ENCODE peak calls at places on chromosome 17, in eight cellular contexts. One of them, this sample, is unnamed. For H3K4me1, the result is how much of the 10 kb centered on the place peaks cover.

GRCh38 chr17:77906377-77906871 is 52.1 kb upstream of the TNRC6C start:
- DNase-seq in heart left ventricle: no peak
- DNase-seq in body of pancreas: no peak
- DNase-seq in SK-N-SH: no peak
- DNase-seq in right atrium auricular region: no peak
- DNase-seq in breast epithelium: no peak
- DNase-seq in Peyer's patch: no peak
- DNase-seq in foreskin keratinocyte: no peak
- DNase-seq in this sample: no peak

GRCh38 chr17:19346351-19347255 is 15.9 kb downstream of the B9D1 start:
- DNase-seq in heart left ventricle: peak
- DNase-seq in body of pancreas: no peak
- DNase-seq in SK-N-SH: no peak
- DNase-seq in right atrium auricular region: peak
- DNase-seq in breast epithelium: no peak
- DNase-seq in Peyer's patch: no peak
- DNase-seq in foreskin keratinocyte: no peak
- DNase-seq in this sample: peak

GRCh38 chr17:80123791-80124190 is 22.4 kb downstream of the GAA start:
- DNase-seq in heart left ventricle: no peak
- DNase-seq in body of pancreas: peak
- DNase-seq in SK-N-SH: no peak
- DNase-seq in right atrium auricular region: no peak
- DNase-seq in breast epithelium: peak
- DNase-seq in Peyer's patch: no peak
- DNase-seq in foreskin keratinocyte: no peak
- DNase-seq in this sample: no peak

GRCh38 chr17:7468814-7469438 is 10.5 kb downstream of the ZBTB4 start:
- DNase-seq in heart left ventricle: no peak
- DNase-seq in body of pancreas: no peak
- DNase-seq in SK-N-SH: no peak
- DNase-seq in right atrium auricular region: no peak
- DNase-seq in breast epithelium: no peak
- DNase-seq in Peyer's patch: no peak
- DNase-seq in foreskin keratinocyte: no peak
- DNase-seq in this sample: no peak

GRCh38 chr17:8326591-8327583 is 12.8 kb upstream of the ODF4 start:
- DNase-seq in heart left ventricle: peak
- DNase-seq in body of pancreas: peak
- DNase-seq in SK-N-SH: peak
- DNase-seq in right atrium auricular region: peak
- DNase-seq in breast epithelium: no peak
- DNase-seq in Peyer's patch: no peak
- DNase-seq in foreskin keratinocyte: no peak
- DNase-seq in this sample: peak

GRCh38 chr17:21686165-21687015 is 5.9 kb upstream of the KCNJ18 start:
- DNase-seq in heart left ventricle: no peak
- DNase-seq in body of pancreas: no peak
- DNase-seq in SK-N-SH: no peak
- DNase-seq in right atrium auricular region: no peak
- DNase-seq in breast epithelium: no peak
- DNase-seq in Peyer's patch: no peak
- DNase-seq in foreskin keratinocyte: no peak
- DNase-seq in this sample: peak

GRCh38 chr17:27776882-27777624 is 23.3 kb downstream of the NOS2 start:
- DNase-seq in heart left ventricle: no peak
- DNase-seq in body of pancreas: no peak
- DNase-seq in SK-N-SH: no peak
- DNase-seq in right atrium auricular region: no peak
- DNase-seq in breast epithelium: no peak
- DNase-seq in Peyer's patch: no peak
- DNase-seq in foreskin keratinocyte: no peak
- DNase-seq in this sample: no peak

GRCh38 chr17:32494621-32495346 is 8.0 kb downstream of the CDK5R1 start:
- DNase-seq in heart left ventricle: no peak
- DNase-seq in body of pancreas: no peak
- DNase-seq in SK-N-SH: no peak
- DNase-seq in right atrium auricular region: no peak
- DNase-seq in breast epithelium: no peak
- DNase-seq in Peyer's patch: no peak
- DNase-seq in foreskin keratinocyte: no peak
- DNase-seq in this sample: peak

GRCh38 chr17:80720624-80721577 is 176.3 kb downstream of the RPTOR start:
- DNase-seq in heart left ventricle: no peak
- DNase-seq in body of pancreas: peak
- DNase-seq in SK-N-SH: no peak
- DNase-seq in right atrium auricular region: no peak
- DNase-seq in breast epithelium: no peak
- DNase-seq in Peyer's patch: peak
- DNase-seq in foreskin keratinocyte: peak
- DNase-seq in this sample: no peak

GRCh38 chr17:9115446-9116265 is 94.3 kb downstream of the NTN1 start:
- DNase-seq in heart left ventricle: peak
- DNase-seq in body of pancreas: peak
- DNase-seq in SK-N-SH: peak
- DNase-seq in right atrium auricular region: peak
- DNase-seq in breast epithelium: no peak
- DNase-seq in Peyer's patch: no peak
- DNase-seq in foreskin keratinocyte: no peak
- DNase-seq in this sample: peak

GRCh38 chr17:76013377-76013932 is 12.8 kb downstream of the CDK3 start:
- DNase-seq in heart left ventricle: no peak
- DNase-seq in body of pancreas: no peak
- DNase-seq in SK-N-SH: no peak
- DNase-seq in right atrium auricular region: no peak
- DNase-seq in breast epithelium: no peak
- DNase-seq in Peyer's patch: no peak
- DNase-seq in foreskin keratinocyte: no peak
- DNase-seq in this sample: no peak

GRCh38 chr17:5123343-5124124 is 7.7 kb downstream of the USP6 start:
- DNase-seq in heart left ventricle: no peak
- DNase-seq in body of pancreas: no peak
- DNase-seq in SK-N-SH: no peak
- DNase-seq in right atrium auricular region: peak
- DNase-seq in breast epithelium: peak
- DNase-seq in Peyer's patch: no peak
- DNase-seq in foreskin keratinocyte: no peak
- DNase-seq in this sample: no peak

GRCh38 chr17:6574689-6575595 is 18.6 kb upstream of the PITPNM3 start:
- DNase-seq in heart left ventricle: peak
- DNase-seq in body of pancreas: no peak
- DNase-seq in SK-N-SH: no peak
- DNase-seq in right atrium auricular region: no peak
- DNase-seq in breast epithelium: no peak
- DNase-seq in Peyer's patch: peak
- DNase-seq in foreskin keratinocyte: no peak
- DNase-seq in this sample: peak

GRCh38 chr17:77405867-77406513 is 265.2 kb downstream of the SEC14L1 start:
- DNase-seq in heart left ventricle: no peak
- DNase-seq in body of pancreas: no peak
- DNase-seq in SK-N-SH: no peak
- DNase-seq in right atrium auricular region: no peak
- DNase-seq in breast epithelium: no peak
- DNase-seq in Peyer's patch: peak
- DNase-seq in foreskin keratinocyte: no peak
- DNase-seq in this sample: no peak

GRCh38 chr17:48335858-48336500 is 94.0 kb downstream of the SKAP1 start:
- DNase-seq in heart left ventricle: no peak
- DNase-seq in body of pancreas: no peak
- DNase-seq in SK-N-SH: peak
- DNase-seq in right atrium auricular region: no peak
- DNase-seq in breast epithelium: no peak
- DNase-seq in Peyer's patch: no peak
- DNase-seq in foreskin keratinocyte: no peak
- DNase-seq in this sample: no peak

GRCh38 chr17:50114849-50115357 is 15.1 kb downstream of the SAMD14 start:
- DNase-seq in heart left ventricle: no peak
- DNase-seq in body of pancreas: peak
- DNase-seq in SK-N-SH: peak
- DNase-seq in right atrium auricular region: no peak
- DNase-seq in breast epithelium: no peak
- DNase-seq in Peyer's patch: no peak
- DNase-seq in foreskin keratinocyte: no peak
- DNase-seq in this sample: no peak

GRCh38 chr17:75344664-75345063 is 55.4 kb upstream of the SLC25A19 start:
- DNase-seq in heart left ventricle: no peak
- DNase-seq in body of pancreas: no peak
- DNase-seq in SK-N-SH: no peak
- DNase-seq in right atrium auricular region: no peak
- DNase-seq in breast epithelium: no peak
- DNase-seq in Peyer's patch: peak
- DNase-seq in foreskin keratinocyte: no peak
- DNase-seq in this sample: peak

GRCh38 chr17:13931752-13932477 is 137.4 kb upstream of the COX10 start:
- DNase-seq in heart left ventricle: peak
- DNase-seq in body of pancreas: peak
- DNase-seq in SK-N-SH: no peak
- DNase-seq in right atrium auricular region: peak
- DNase-seq in breast epithelium: peak
- DNase-seq in Peyer's patch: peak
- DNase-seq in foreskin keratinocyte: peak
- DNase-seq in this sample: no peak

GRCh38 chr17:4201231-4201630 is 58.2 kb downstream of the CYB5D2 start:
- DNase-seq in heart left ventricle: no peak
- DNase-seq in body of pancreas: no peak
- DNase-seq in SK-N-SH: no peak
- DNase-seq in right atrium auricular region: no peak
- DNase-seq in breast epithelium: no peak
- DNase-seq in Peyer's patch: no peak
- DNase-seq in foreskin keratinocyte: no peak
- DNase-seq in this sample: no peak

GRCh38 chr17:9465216-9465921 is 110.3 kb downstream of the STX8 start:
- DNase-seq in heart left ventricle: no peak
- DNase-seq in body of pancreas: no peak
- DNase-seq in SK-N-SH: no peak
- DNase-seq in right atrium auricular region: no peak
- DNase-seq in breast epithelium: no peak
- DNase-seq in Peyer's patch: no peak
- DNase-seq in foreskin keratinocyte: peak
- DNase-seq in this sample: no peak

GRCh38 chr17:68587847-68588246 is 13.3 kb downstream of the FAM20A start:
- DNase-seq in heart left ventricle: no peak
- DNase-seq in body of pancreas: no peak
- DNase-seq in SK-N-SH: no peak
- DNase-seq in right atrium auricular region: no peak
- DNase-seq in breast epithelium: no peak
- DNase-seq in Peyer's patch: no peak
- DNase-seq in foreskin keratinocyte: no peak
- DNase-seq in this sample: no peak

GRCh38 chr17:76370261-76370993 is 14.0 kb upstream of the SPHK1 start:
- DNase-seq in heart left ventricle: peak
- DNase-seq in body of pancreas: peak
- DNase-seq in SK-N-SH: peak
- DNase-seq in right atrium auricular region: peak
- DNase-seq in breast epithelium: peak
- DNase-seq in Peyer's patch: no peak
- DNase-seq in foreskin keratinocyte: peak
- DNase-seq in this sample: peak

GRCh38 chr17:53548252-53548651 is 274.5 kb upstream of the KIF2B start:
- DNase-seq in heart left ventricle: no peak
- DNase-seq in body of pancreas: no peak
- DNase-seq in SK-N-SH: no peak
- DNase-seq in right atrium auricular region: no peak
- DNase-seq in breast epithelium: no peak
- DNase-seq in Peyer's patch: no peak
- DNase-seq in foreskin keratinocyte: no peak
- DNase-seq in this sample: no peak
- TF ChIP-seq CTCF in heart left ventricle: no peak
- TF ChIP-seq CTCF in body of pancreas: no peak
- TF ChIP-seq CTCF in SK-N-SH: no peak
- TF ChIP-seq CTCF in right atrium auricular region: no peak
- TF ChIP-seq CTCF in breast epithelium: no peak
- TF ChIP-seq CTCF in Peyer's patch: no peak
- TF ChIP-seq CTCF in foreskin keratinocyte: no peak
- TF ChIP-seq CTCF in this sample: no peak

GRCh38 chr17:15944720-15945492 is at the start of gene ADORA2B:
- DNase-seq in heart left ventricle: peak
- DNase-seq in body of pancreas: peak
- DNase-seq in SK-N-SH: peak
- DNase-seq in right atrium auricular region: peak
- DNase-seq in breast epithelium: no peak
- DNase-seq in Peyer's patch: no peak
- DNase-seq in foreskin keratinocyte: no peak
- DNase-seq in this sample: peak
- H3K27ac ChIP-seq in heart left ventricle: peak
- H3K27ac ChIP-seq in body of pancreas: no peak
- H3K27ac ChIP-seq in SK-N-SH: no peak
- H3K27ac ChIP-seq in right atrium auricular region: no peak
- H3K27ac ChIP-seq in breast epithelium: no peak
- H3K27ac ChIP-seq in Peyer's patch: peak
- H3K27ac ChIP-seq in foreskin keratinocyte: peak
- H3K27ac ChIP-seq in this sample: no peak

DNA sequence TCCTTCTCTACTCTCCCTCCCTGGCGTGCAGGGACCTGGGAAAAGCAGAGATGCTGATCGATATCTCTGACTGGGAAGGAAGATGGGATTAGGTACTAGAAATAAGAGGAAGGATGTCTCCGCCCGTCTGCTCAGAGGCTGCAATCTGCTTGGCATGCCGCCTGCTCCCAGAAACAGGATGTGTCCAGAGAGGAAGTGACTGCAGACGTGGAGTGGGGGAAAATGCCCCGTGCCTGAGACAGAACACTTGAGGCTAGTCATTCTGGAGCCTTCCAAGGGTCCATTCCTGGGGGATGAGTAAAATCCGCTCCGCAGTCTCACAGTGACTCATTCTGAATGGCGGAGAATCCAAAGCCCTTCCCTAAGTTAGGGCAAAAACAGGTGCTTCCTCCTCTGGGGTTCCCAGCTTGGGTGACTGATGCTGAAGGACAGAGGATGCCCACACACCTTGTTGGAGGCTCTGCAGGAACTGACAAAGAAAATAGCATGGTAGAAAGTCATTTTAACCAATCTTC is 45.0 kb upstream of the SMURF2 start:
- DNase-seq in heart left ventricle: peak
- DNase-seq in body of pancreas: peak
- DNase-seq in SK-N-SH: peak
- DNase-seq in right atrium auricular region: peak
- DNase-seq in breast epithelium: peak
- DNase-seq in Peyer's patch: peak
- DNase-seq in foreskin keratinocyte: peak
- DNase-seq in this sample: peak
- H3K4me1 ChIP-seq in heart left ventricle: under half
- H3K4me1 ChIP-seq in body of pancreas: under half
- H3K4me1 ChIP-seq in SK-N-SH: under half
- H3K4me1 ChIP-seq in right atrium auricular region: under half
- H3K4me1 ChIP-seq in breast epithelium: under half
- H3K4me1 ChIP-seq in Peyer's patch: half or more
- H3K4me1 ChIP-seq in foreskin keratinocyte: under half
- H3K4me1 ChIP-seq in this sample: under half

DNA sequence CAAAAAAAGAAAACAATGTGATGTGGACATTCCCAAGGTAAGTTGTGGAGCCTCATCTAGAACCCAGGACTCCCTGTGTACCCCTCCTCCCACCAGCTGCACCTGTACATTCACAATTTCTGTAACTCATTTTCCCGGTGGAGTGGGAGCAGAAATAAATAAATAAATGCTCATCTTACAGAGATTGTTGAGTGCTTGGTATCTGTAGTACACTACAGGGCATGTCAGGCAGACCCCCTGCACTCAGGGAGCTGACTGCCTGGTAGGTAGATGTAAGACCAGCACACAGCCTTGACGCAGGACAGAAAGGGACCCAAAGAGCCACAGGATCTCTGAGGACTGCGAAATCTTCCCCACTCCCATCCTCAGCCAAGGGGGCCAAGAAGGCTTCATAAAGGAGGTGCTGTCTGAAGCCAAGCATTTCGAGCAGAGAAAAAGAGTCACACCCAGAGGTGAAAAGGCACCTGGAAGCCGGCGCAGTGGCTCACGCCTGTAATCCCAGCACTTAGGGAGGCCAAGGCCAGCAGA is 6.5 kb downstream of the EIF1 start:
- DNase-seq in heart left ventricle: no peak
- DNase-seq in body of pancreas: no peak
- DNase-seq in SK-N-SH: no peak
- DNase-seq in right atrium auricular region: no peak
- DNase-seq in breast epithelium: no peak
- DNase-seq in Peyer's patch: no peak
- DNase-seq in foreskin keratinocyte: no peak
- DNase-seq in this sample: no peak
- TF ChIP-seq CTCF in heart left ventricle: no peak
- TF ChIP-seq CTCF in body of pancreas: no peak
- TF ChIP-seq CTCF in SK-N-SH: no peak
- TF ChIP-seq CTCF in right atrium auricular region: no peak
- TF ChIP-seq CTCF in breast epithelium: no peak
- TF ChIP-seq CTCF in Peyer's patch: no peak
- TF ChIP-seq CTCF in foreskin keratinocyte: no peak
- TF ChIP-seq CTCF in this sample: no peak